ENCODE peak calls at places on chromosomes 7 and 10, in four cellular contexts. One of them, this sample, is unnamed.

GRCh38 chr7:156401617-156402016 is 239.0 kb upstream of the RNF32 start:
- DNase-seq in HAP-1: no peak
- DNase-seq in Peyer's patch: no peak
- DNase-seq in endodermal cell: no peak
- DNase-seq in this sample: no peak

GRCh38 chr10:29329420-29329819 is 40.5 kb downstream of the LYZL1 start:
- DNase-seq in endodermal cell: no peak
- DNase-seq in HAP-1: no peak
- DNase-seq in Peyer's patch: no peak
- DNase-seq in this sample: no peak

GRCh38 chr7:16889851-16890443 is 8.2 kb upstream of the AGR3 start:
- DNase-seq in endodermal cell: no peak
- DNase-seq in Peyer's patch: no peak
- DNase-seq in HAP-1: no peak
- DNase-seq in this sample: no peak

GRCh38 chr7:7761340-7761973 is 43.0 kb upstream of the RPA3 start:
- DNase-seq in HAP-1: no peak
- DNase-seq in endodermal cell: no peak
- DNase-seq in Peyer's patch: no peak
- DNase-seq in this sample: no peak

GRCh38 chr7:99563650-99564049 is 5.2 kb downstream of the ZNF655 start:
- DNase-seq in HAP-1: no peak
- DNase-seq in endodermal cell: peak; percentile 56
- DNase-seq in Peyer's patch: no peak
- DNase-seq in this sample: no peak

GRCh38 chr10:70671229-70671588 is 1.1 kb upstream of the ADAMTS14 start:
- DNase-seq in endodermal cell: no peak
- DNase-seq in Peyer's patch: no peak
- DNase-seq in HAP-1: no peak
- DNase-seq in this sample: no peak

GRCh38 chr10:69630651-69631400 is 779 bp downstream of the FAM241B start:
- DNase-seq in Peyer's patch: no peak
- DNase-seq in endodermal cell: peak; percentile 43
- DNase-seq in HAP-1: no peak
- DNase-seq in this sample: peak; percentile 73

GRCh38 chr7:155309021-155309338 is 11.3 kb downstream of the INSIG1 start:
- DNase-seq in Peyer's patch: no peak
- DNase-seq in HAP-1: no peak
- DNase-seq in endodermal cell: no peak
- DNase-seq in this sample: no peak

GRCh38 chr7:109622320-109622719 is 1052.6 kb downstream of the DNAJB9 start:
- DNase-seq in endodermal cell: no peak
- DNase-seq in Peyer's patch: no peak
- DNase-seq in HAP-1: no peak
- DNase-seq in this sample: no peak

GRCh38 chr7:132255898-132256297 is 320.4 kb downstream of the PLXNA4 start:
- DNase-seq in endodermal cell: no peak
- DNase-seq in HAP-1: no peak
- DNase-seq in Peyer's patch: no peak
- DNase-seq in this sample: no peak

GRCh38 chr7:44617225-44617885 is 10.9 kb downstream of the OGDH start:
- DNase-seq in HAP-1: no peak
- DNase-seq in endodermal cell: no peak
- DNase-seq in Peyer's patch: peak; percentile 73
- DNase-seq in this sample: no peak
- H3K4me3 ChIP-seq in HAP-1: no peak overlapping the region
- H3K4me3 ChIP-seq in endodermal cell: no peak overlapping the region
- H3K4me3 ChIP-seq in Peyer's patch: no peak overlapping the region
- H3K4me3 ChIP-seq in this sample: no peak overlapping the region

DNA sequence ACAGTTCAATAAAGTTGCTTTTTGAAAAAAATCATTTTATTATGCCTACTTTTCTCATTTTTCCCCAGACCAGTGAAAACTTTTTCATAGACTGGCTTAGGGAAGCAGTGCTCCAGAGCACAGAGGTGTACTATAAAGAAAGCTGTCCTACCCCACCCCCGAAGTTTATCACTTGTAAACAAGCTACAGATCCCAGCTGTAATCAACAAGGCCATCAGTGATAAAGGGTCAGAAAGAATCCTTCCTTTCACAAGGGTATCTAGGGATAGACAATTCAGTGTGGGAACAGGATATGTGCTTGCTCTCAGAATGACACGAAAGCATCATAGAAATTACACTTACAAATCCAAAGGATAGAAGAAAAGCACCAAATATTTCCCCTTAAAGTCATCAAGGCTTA is 4.5 kb downstream of the PRDX3 start:
- DNase-seq in Peyer's patch: no peak
- DNase-seq in HAP-1: no peak
- DNase-seq in endodermal cell: no peak
- DNase-seq in this sample: no peak
- H3K36me3 ChIP-seq in Peyer's patch: no peaks in the 10 kb centered on the region
- H3K36me3 ChIP-seq in HAP-1: peaks cover 72% of the 10 kb centered on the region
- H3K36me3 ChIP-seq in endodermal cell: peaks cover 53% of the 10 kb centered on the region
- H3K36me3 ChIP-seq in this sample: peaks cover 38% of the 10 kb centered on the region

GRCh38 chr7:158588085-158588877 is 658 bp upstream of the PTPRN2 start:
- DNase-seq in HAP-1: no peak
- DNase-seq in endodermal cell: peak; percentile 70
- DNase-seq in Peyer's patch: no peak
- DNase-seq in this sample: peak; percentile 79

GRCh38 chr7:158586499-158587191 is 978 bp downstream of the PTPRN2 start:
- DNase-seq in HAP-1: no peak
- DNase-seq in endodermal cell: no peak
- DNase-seq in Peyer's patch: no peak
- DNase-seq in this sample: peak; percentile 65

GRCh38 chr7:158588878-158589442 is 1.3 kb upstream of the PTPRN2 start:
- DNase-seq in HAP-1: no peak
- DNase-seq in Peyer's patch: no peak
- DNase-seq in endodermal cell: no peak
- DNase-seq in this sample: peak; percentile 59

GRCh38 chr7:158585721-158586498 is 1.7 kb downstream of the PTPRN2 start:
- DNase-seq in HAP-1: no peak
- DNase-seq in Peyer's patch: no peak
- DNase-seq in endodermal cell: no peak
- DNase-seq in this sample: peak; percentile 72

GRCh38 chr7:158587425-158588084 is at the start of gene PTPRN2:
- DNase-seq in HAP-1: peak; percentile 76
- DNase-seq in Peyer's patch: peak; percentile 61
- DNase-seq in endodermal cell: peak; percentile 89
- DNase-seq in this sample: peak; percentile 99
- H3K27me3 ChIP-seq in HAP-1: peaks cover 15% of the 10 kb centered on the region
- H3K27me3 ChIP-seq in Peyer's patch: no peaks in the 10 kb centered on the region
- H3K27me3 ChIP-seq in endodermal cell: no peaks in the 10 kb centered on the region
- H3K27me3 ChIP-seq in this sample: peaks cover 52% of the 10 kb centered on the region

DNA sequence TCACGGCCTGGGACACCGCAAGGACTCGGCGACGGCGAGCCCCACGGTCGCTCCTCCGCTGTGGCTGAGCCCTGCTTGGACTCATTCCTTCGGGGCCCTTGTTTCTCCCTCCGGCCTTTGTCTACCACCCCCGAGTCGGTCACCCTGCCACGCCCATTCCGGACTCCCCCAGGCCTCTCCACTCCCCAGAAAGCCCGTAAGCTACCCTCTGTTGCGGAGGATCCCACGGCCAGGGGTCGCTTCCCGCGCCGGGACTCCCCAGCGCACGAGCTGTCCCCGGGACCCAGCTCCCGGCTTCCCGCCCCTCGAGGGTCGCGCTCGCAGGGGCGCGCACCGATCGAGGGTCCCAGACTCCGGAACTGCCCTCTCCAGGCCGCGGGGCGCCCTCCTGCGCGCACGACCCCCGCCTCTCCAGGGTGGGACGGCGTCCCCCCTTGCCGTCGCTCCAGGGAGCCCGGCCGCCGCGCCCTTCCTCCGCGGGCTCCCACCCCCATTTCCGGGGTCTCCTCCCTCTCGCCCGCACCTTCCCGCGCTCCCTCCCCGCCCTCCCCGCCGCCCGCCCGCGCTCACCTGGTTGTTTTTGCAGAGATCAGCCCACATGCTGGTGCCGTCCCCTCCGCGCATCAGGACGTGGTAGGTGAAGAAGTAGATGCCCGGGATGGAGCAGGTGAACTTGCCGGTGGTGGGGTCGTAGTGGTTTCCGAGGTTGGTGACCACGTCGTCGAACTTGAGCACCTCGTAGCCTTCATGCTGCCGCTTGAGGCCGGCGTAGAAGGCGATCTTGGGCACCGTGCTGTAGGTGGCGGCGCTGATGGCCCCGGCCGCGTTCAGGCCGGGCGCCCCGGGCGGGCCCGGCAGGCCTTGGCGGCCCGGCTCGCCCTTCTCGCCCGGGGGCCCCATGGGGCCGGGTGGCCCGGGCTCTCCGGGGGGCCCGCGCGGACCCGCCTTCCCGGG is 1.5 kb downstream of the C1QL3 start:
- DNase-seq in endodermal cell: peak; percentile 75
- DNase-seq in HAP-1: no peak
- DNase-seq in Peyer's patch: no peak
- DNase-seq in this sample: peak; percentile 74
- H3K4me3 ChIP-seq in endodermal cell: peak overlapping the region; percentile 54
- H3K4me3 ChIP-seq in HAP-1: no peak overlapping the region
- H3K4me3 ChIP-seq in Peyer's patch: no peak overlapping the region
- H3K4me3 ChIP-seq in this sample: peak overlapping the region; percentile 57

GRCh38 chr10:79126351-79126750 is 57.6 kb downstream of the ZMIZ1 start:
- DNase-seq in HAP-1: no peak
- DNase-seq in Peyer's patch: no peak
- DNase-seq in endodermal cell: no peak
- DNase-seq in this sample: no peak

GRCh38 chr10:79124066-79124465 is 55.3 kb downstream of the ZMIZ1 start:
- DNase-seq in Peyer's patch: no peak
- DNase-seq in endodermal cell: no peak
- DNase-seq in HAP-1: no peak
- DNase-seq in this sample: no peak

GRCh38 chr10:79125092-79125491 is 56.3 kb downstream of the ZMIZ1 start:
- DNase-seq in Peyer's patch: no peak
- DNase-seq in HAP-1: no peak
- DNase-seq in endodermal cell: no peak
- DNase-seq in this sample: no peak

GRCh38 chr10:79127151-79127961 is 58.6 kb downstream of the ZMIZ1 start:
- DNase-seq in endodermal cell: peak; percentile 86
- DNase-seq in Peyer's patch: peak; percentile 77
- DNase-seq in HAP-1: no peak
- DNase-seq in this sample: peak; percentile 86

GRCh38 chr10:79123547-79123963 is 54.8 kb downstream of the ZMIZ1 start:
- DNase-seq in endodermal cell: no peak
- DNase-seq in Peyer's patch: no peak
- DNase-seq in HAP-1: no peak
- DNase-seq in this sample: no peak
- H3K36me3 ChIP-seq in endodermal cell: peaks cover 61% of the 10 kb centered on the region
- H3K36me3 ChIP-seq in Peyer's patch: no peaks in the 10 kb centered on the region
- H3K36me3 ChIP-seq in HAP-1: peaks cover 3% of the 10 kb centered on the region
- H3K36me3 ChIP-seq in this sample: peaks cover 1% of the 10 kb centered on the region

GRCh38 chr7:151866761-151867650 is 9.9 kb downstream of the PRKAG2 start:
- DNase-seq in Peyer's patch: no peak
- DNase-seq in endodermal cell: no peak
- DNase-seq in HAP-1: no peak
- DNase-seq in this sample: no peak

GRCh38 chr7:151864561-151864960 is 12.4 kb downstream of the PRKAG2 start:
- DNase-seq in HAP-1: no peak
- DNase-seq in endodermal cell: no peak
- DNase-seq in Peyer's patch: no peak
- DNase-seq in this sample: no peak

GRCh38 chr7:151865070-151865670 is 11.7 kb downstream of the PRKAG2 start:
- DNase-seq in endodermal cell: no peak
- DNase-seq in HAP-1: no peak
- DNase-seq in Peyer's patch: no peak
- DNase-seq in this sample: no peak

GRCh38 chr7:151864081-151864480 is 12.8 kb downstream of the PRKAG2 start:
- DNase-seq in endodermal cell: no peak
- DNase-seq in HAP-1: no peak
- DNase-seq in Peyer's patch: no peak
- DNase-seq in this sample: no peak

DNA sequence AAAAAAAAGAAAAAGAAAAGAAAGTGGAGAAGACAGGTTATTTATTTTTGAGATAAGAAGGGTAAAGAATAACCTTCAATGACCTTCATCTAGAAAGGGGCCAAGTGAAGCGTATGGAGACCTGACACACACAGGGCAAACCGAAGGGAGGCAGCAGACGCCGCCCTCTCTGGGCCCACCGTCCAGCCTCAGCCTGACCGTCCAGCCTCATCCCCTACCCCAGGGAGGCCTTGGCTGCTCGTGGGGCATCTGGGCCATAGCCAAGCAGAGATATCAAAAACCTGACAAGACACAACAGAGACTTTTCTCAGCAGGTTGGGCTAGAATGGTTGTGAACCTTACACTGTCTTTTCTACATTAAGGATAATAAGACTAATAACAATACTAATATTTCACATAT is 10.9 kb downstream of the PRKAG2 start:
- DNase-seq in HAP-1: no peak
- DNase-seq in Peyer's patch: no peak
- DNase-seq in endodermal cell: no peak
- DNase-seq in this sample: no peak
- H3K27me3 ChIP-seq in HAP-1: no peaks in the 10 kb centered on the region
- H3K27me3 ChIP-seq in Peyer's patch: no peaks in the 10 kb centered on the region
- H3K27me3 ChIP-seq in endodermal cell: no peaks in the 10 kb centered on the region
- H3K27me3 ChIP-seq in this sample: no peaks in the 10 kb centered on the region

GRCh38 chr10:17428616-17429097 is 25.7 kb downstream of the ST8SIA6 start:
- DNase-seq in HAP-1: no peak
- DNase-seq in endodermal cell: no peak
- DNase-seq in Peyer's patch: peak; percentile 71
- DNase-seq in this sample: no peak
- H3K4me3 ChIP-seq in HAP-1: no peak overlapping the region
- H3K4me3 ChIP-seq in endodermal cell: no peak overlapping the region
- H3K4me3 ChIP-seq in Peyer's patch: no peak overlapping the region
- H3K4me3 ChIP-seq in this sample: no peak overlapping the region

GRCh38 chr7:74191231-74191630 is 17.1 kb downstream of the EIF4H start:
- DNase-seq in endodermal cell: no peak
- DNase-seq in Peyer's patch: peak; percentile 36
- DNase-seq in HAP-1: no peak
- DNase-seq in this sample: no peak
- H3K36me3 ChIP-seq in endodermal cell: peaks cover 86% of the 10 kb centered on the region
- H3K36me3 ChIP-seq in Peyer's patch: peaks cover 5% of the 10 kb centered on the region
- H3K36me3 ChIP-seq in HAP-1: peaks cover 84% of the 10 kb centered on the region
- H3K36me3 ChIP-seq in this sample: peaks cover 50% of the 10 kb centered on the region

DNA sequence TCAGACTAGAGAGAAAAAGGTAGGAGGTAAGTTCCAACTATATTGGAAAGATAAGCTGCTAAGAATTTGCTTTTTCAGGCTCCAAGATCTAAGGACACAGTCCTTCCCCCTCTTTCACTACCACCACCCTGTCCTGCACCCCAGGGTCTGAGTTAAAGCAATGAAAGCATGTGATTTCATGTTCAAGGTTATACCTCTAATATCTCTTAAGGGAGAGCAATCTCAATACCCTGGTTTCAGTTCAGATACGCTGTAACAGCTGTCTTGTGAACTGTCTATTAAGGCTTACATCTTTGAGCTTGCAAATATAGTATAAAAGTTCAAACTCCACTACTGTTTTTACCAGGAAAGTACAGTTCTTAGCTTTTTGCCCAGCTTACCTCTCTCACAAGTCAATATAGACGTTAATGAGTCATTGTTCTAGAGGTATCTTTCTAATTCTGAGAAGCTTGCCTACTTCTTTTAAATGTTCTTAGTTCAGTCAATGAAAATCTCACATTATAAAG is 2.6 kb downstream of the CPVL start:
- DNase-seq in endodermal cell: no peak
- DNase-seq in Peyer's patch: no peak
- DNase-seq in HAP-1: no peak
- DNase-seq in this sample: no peak
- H3K27me3 ChIP-seq in endodermal cell: peaks cover 26% of the 10 kb centered on the region
- H3K27me3 ChIP-seq in Peyer's patch: no peaks in the 10 kb centered on the region
- H3K27me3 ChIP-seq in HAP-1: no peaks in the 10 kb centered on the region
- H3K27me3 ChIP-seq in this sample: peaks cover 13% of the 10 kb centered on the region